ENCODE peak calls at places on chromosomes 6 and 20, in nine cellular contexts. V is D721Med, F is NCI-H1417, I is EL, W is stromal cell of bone marrow, J is fibroblast of lung, M is T-cell, G is T follicular helper cell, L is cardiac muscle cell. U is an unnamed sample.

GRCh38 chr6:158939255-158940170 is 60.5 kb downstream of the RSPH3 start:
- DNase-seq in W (no peak), I (peak), L (no peak), F (no peak), G (no peak), M (no peak), V (no peak), J (no peak), U (no peak)

GRCh38 chr20:13251556-13251955 is 30.5 kb downstream of the ISM1 start:
- DNase-seq in W (peak), V (no peak), L (no peak), F (no peak), G (no peak), I (no peak), M (no peak), J (no peak), U (no peak)

GRCh38 chr6:79570802-79571367 is 33.7 kb upstream of the LCA5 start:
- DNase-seq in M (no peak), F (peak), W (peak), J (peak), L (peak), G (no peak), V (no peak), I (peak), U (peak)

GRCh38 chr20:47610247-47610944 is 108.7 kb downstream of the NCOA3 start:
- DNase-seq in I (peak), V (no peak), W (peak), G (peak), F (no peak), M (peak), J (peak), L (no peak), U (peak)

GRCh38 chr6:56808871-56809359 is 146.0 kb upstream of the BEND6 start:
- DNase-seq in G (no peak), L (peak), V (no peak), J (no peak), W (no peak), M (no peak), F (peak), I (peak), U (no peak)

GRCh38 chr20:43844778-43845614 is 69.7 kb upstream of the TOX2 start:
- DNase-seq in G (no peak), V (no peak), F (no peak), J (peak), M (no peak), L (no peak), W (peak), I (peak), U (peak)

GRCh38 chr6:138814179-138814834 is 18.4 kb downstream of the ECT2L start:
- DNase-seq in J (no peak), G (no peak), F (peak), L (no peak), M (no peak), I (no peak), V (no peak), W (no peak), U (no peak)

GRCh38 chr20:61370841-61371303 is 118.8 kb downstream of the CDH4 start:
- DNase-seq in L (no peak), M (no peak), G (no peak), F (peak), I (no peak), V (no peak), J (no peak), W (no peak), U (no peak)

GRCh38 chr6:33746651-33747100 is at the start of gene IP6K3:
- DNase-seq in W (no peak), F (no peak), J (peak), L (peak), V (no peak), G (no peak), M (no peak), I (no peak), U (no peak)

GRCh38 chr20:45115386-45115774 is 406 bp upstream of the WFDC5 start:
- DNase-seq in L (no peak), G (no peak), W (no peak), V (no peak), J (no peak), M (no peak), F (no peak), I (no peak), U (no peak)

GRCh38 chr6:3363296-3364025 is 93.4 kb downstream of the SLC22A23 start:
- DNase-seq in G (no peak), J (no peak), L (no peak), W (no peak), V (no peak), I (no peak), M (no peak), F (peak), U (peak)

GRCh38 chr6:67221226-67221625 is 1413.9 kb upstream of the ADGRB3 start:
- DNase-seq in L (no peak), G (no peak), I (no peak), F (no peak), M (no peak), J (peak), W (no peak), V (no peak), U (no peak)

GRCh38 chr20:13900506-13900905 is 89.9 kb downstream of the SEL1L2 start:
- DNase-seq in L (no peak), V (no peak), I (no peak), W (no peak), G (no peak), M (no peak), F (no peak), J (no peak), U (no peak)

GRCh38 chr6:131116755-131117360 is 18.4 kb upstream of the AKAP7 start:
- DNase-seq in G (no peak), I (peak), F (peak), W (peak), V (no peak), J (peak), L (peak), M (no peak), U (peak)

GRCh38 chr6:164303092-164304007 is 888.8 kb downstream of the QKI start:
- DNase-seq in L (no peak), W (peak), V (no peak), F (no peak), J (no peak), M (no peak), I (no peak), G (no peak), U (no peak)

GRCh38 chr6:19803331-19804330 is 33.5 kb upstream of the ID4 start:
- DNase-seq in W (peak), I (peak), F (peak), V (no peak), M (no peak), J (peak), L (no peak), G (no peak), U (peak)

GRCh38 chr6:108359901-108360882 is 65.3 kb downstream of the AFG1L start:
- DNase-seq in J (no peak), F (no peak), V (no peak), I (peak), L (no peak), G (no peak), W (no peak), M (no peak), U (no peak)

GRCh38 chr6:12555267-12555666 is 161.3 kb upstream of the PHACTR1 start:
- DNase-seq in M (no peak), L (no peak), I (peak), G (no peak), W (peak), J (no peak), V (no peak), F (no peak), U (no peak)

GRCh38 chr20:44714102-44714700 is 968 bp upstream of the CCN5 start:
- DNase-seq in V (no peak), L (no peak), F (no peak), I (no peak), G (no peak), M (no peak), J (peak), W (no peak), U (no peak)

GRCh38 chr6:5095236-5095635 is 10.1 kb downstream of the PPP1R3G start:
- DNase-seq in F (no peak), J (peak), M (no peak), G (no peak), L (no peak), V (no peak), W (no peak), I (peak), U (peak)

GRCh38 chr6:157763129-157763893 is 59.7 kb upstream of the SNX9 start:
- DNase-seq in G (no peak), I (peak), J (peak), W (no peak), L (no peak), V (no peak), M (no peak), F (peak), U (peak)

GRCh38 chr6:77361018-77361417 is 102.3 kb downstream of the HTR1B start:
- DNase-seq in V (no peak), M (no peak), W (no peak), F (no peak), J (no peak), I (peak), L (no peak), G (no peak), U (no peak)

GRCh38 chr6:153167026-153167891 is 36.2 kb upstream of the RGS17 start:
- DNase-seq in V (no peak), L (no peak), J (peak), I (peak), F (no peak), G (no peak), W (peak), M (no peak), U (peak)

GRCh38 chr6:155195903-155196302 is 67.9 kb upstream of the CLDN20 start:
- DNase-seq in L (no peak), V (no peak), M (no peak), I (no peak), J (no peak), G (no peak), W (no peak), F (no peak), U (no peak)

GRCh38 chr6:105317607-105318533 is 85.0 kb downstream of the PREP start:
- DNase-seq in J (no peak), G (no peak), V (no peak), F (peak), I (no peak), L (no peak), M (no peak), W (no peak), U (no peak)

GRCh38 chr6:159398633-159399032 is 229.4 kb downstream of the FNDC1 start:
- DNase-seq in W (no peak), F (no peak), I (no peak), M (no peak), V (no peak), G (no peak), L (no peak), J (no peak), U (no peak)

GRCh38 chr20:43389231-43389630 is 68.5 kb upstream of the SRSF6 start:
- DNase-seq in M (no peak), W (no peak), J (no peak), F (no peak), G (no peak), I (peak), V (no peak), L (no peak), U (no peak)

GRCh38 chr6:1390071-1390804 is 862 bp downstream of the FOXF2 start:
- DNase-seq in J (peak), L (peak), W (peak), F (peak), G (no peak), M (no peak), V (no peak), I (peak), U (peak)

U was measured in Caki2.